ENCODE peak calls at places on chromosomes 11 and 22, in five cellular contexts. J is uterus, K is esophagus squamous epithelium, Y is stomach, F is vagina. X is an unnamed sample.

GRCh38 chr11:2924821-2925675 is 4.2 kb downstream of the PHLDA2 start:
- DNase-seq in J (no peak), K (no peak), Y (no peak), F (no peak), X (no peak)

GRCh38 chr22:20783844-20784723 is 10.2 kb downstream of the SERPIND1 start:
- DNase-seq in J (peak), K (no peak), Y (no peak), F (no peak), X (peak)

GRCh38 chr11:69122642-69123431 is 32.9 kb upstream of the SMIM38 start:
- DNase-seq in J (peak), K (no peak), Y (peak), F (no peak), X (peak)

GRCh38 chr11:87421422-87421821 is 383.7 kb downstream of the TMEM135 start:
- DNase-seq in J (peak), K (no peak), Y (no peak), F (no peak), X (no peak)

GRCh38 chr22:22421392-22421791 is 87.2 kb downstream of the ZNF280B start:
- DNase-seq in J (no peak), K (no peak), Y (no peak), F (no peak), X (no peak)

GRCh38 chr11:61910473-61911123 is 6.8 kb downstream of the RAB3IL1 start:
- DNase-seq in J (peak), K (no peak), Y (no peak), F (no peak), X (no peak)

GRCh38 chr22:36299295-36299694 is 46.4 kb downstream of the APOL1 start:
- DNase-seq in J (no peak), K (no peak), Y (no peak), F (no peak), X (no peak)

GRCh38 chr11:113202431-113202830 is 112.0 kb upstream of the TTC12 start:
- DNase-seq in J (no peak), K (no peak), Y (no peak), F (no peak), X (peak)

GRCh38 chr11:27388869-27389268 is 25.9 kb upstream of the CCDC34 start:
- DNase-seq in J (no peak), K (no peak), Y (no peak), F (no peak), X (no peak)

GRCh38 chr11:79412761-79413160 is 28.1 kb downstream of the TENM4 start:
- DNase-seq in J (no peak), K (no peak), Y (no peak), F (no peak), X (no peak)

GRCh38 chr11:45259607-45260006 is 26.5 kb downstream of the SYT13 start:
- DNase-seq in J (no peak), K (no peak), Y (peak), F (no peak), X (peak)

GRCh38 chr11:57476883-57477506 is 16.7 kb downstream of the RTN4RL2 start:
- DNase-seq in J (no peak), K (no peak), Y (peak), F (no peak), X (no peak)

GRCh38 chr11:17775507-17776212 is 41.1 kb downstream of the KCNC1 start:
- DNase-seq in J (no peak), K (no peak), Y (no peak), F (no peak), X (no peak)

GRCh38 chr11:58813693-58814092 is 30.8 kb downstream of the GLYATL2 start:
- DNase-seq in J (no peak), K (no peak), Y (no peak), F (no peak), X (no peak)

DNA sequence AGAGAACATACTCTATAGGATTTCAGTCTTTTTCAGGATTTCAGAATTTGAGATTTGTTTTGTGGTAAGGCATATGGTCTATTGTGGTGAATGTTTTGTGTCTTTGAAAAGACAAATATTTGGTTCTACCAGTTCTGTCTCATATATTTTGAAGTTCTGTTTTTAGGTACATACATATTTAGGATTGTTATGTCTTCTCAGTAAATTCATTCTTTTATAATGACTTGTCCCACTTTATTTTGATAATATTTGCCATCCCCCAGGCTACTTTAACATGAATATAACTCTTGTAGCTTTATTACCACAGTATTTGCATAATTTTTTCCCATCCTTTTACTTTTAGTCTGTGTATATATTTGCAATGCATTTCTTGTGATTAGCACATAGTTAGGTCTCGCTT is 32.0 kb downstream of the MTMR3 start:
- DNase-seq in J (no peak), K (no peak), Y (no peak), F (no peak), X (no peak)
- TF ChIP-seq POLR2A in J (no peak), K (no peak), Y (no peak), F (no peak), X (no peak)

DNA sequence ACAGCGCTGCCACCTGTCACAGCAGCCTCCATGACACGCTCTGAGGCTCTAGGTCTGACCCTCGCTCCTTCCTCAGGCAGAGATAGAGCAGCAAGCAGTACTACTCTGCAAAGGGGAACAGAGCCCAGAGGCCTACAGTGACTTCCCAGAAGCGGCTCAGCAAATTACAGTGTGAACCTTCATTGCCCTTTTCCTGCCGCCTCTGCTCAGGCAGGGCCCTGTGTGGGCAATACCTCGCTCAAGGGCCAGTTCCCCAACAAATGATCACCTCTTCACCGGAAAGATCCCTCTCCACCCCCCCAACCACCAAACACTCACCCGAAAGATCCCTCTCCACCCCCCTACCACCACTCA is 12.3 kb downstream of the KIAA0930 start:
- DNase-seq in J (no peak), K (no peak), Y (no peak), F (no peak), X (no peak)
- TF ChIP-seq POLR2A in J (no peak), K (no peak), Y (no peak), F (no peak), X (no peak)

DNA sequence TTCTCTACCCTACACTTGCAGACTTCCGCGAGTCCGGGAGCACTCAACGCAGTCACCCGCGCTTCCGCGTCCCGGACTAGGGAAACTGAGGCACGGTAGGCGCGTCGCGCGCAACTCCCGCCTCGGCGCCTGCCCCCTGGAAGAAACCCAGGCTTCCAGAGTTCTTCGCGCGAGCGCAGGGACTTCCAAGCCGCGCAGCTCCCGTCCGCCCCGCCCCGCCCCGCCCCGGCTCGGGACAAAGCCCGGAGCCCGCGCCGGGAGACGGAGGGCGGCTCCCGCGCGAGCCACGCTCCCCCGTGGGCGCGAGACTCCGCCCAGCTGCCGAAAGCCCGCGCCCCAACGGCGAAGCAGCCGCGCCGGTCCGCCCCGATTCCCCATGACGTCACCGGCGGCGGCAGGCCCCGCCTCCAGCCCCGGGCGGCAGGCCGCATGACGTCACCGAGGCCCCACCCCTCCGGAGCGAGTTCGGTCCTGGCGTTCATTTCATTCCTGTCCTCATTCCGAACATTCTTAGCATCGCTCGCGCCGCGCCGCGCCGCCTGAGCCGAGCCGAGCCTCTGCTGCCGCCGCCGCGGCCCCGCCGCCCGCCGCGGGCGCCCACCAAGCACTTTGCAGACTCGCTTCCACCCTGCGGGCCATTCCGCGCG is at the start of gene TEAD1:
- DNase-seq in J (peak), K (no peak), Y (peak), F (peak), X (peak)
- TF ChIP-seq POLR2A in J (peak), K (peak), Y (no peak), F (no peak), X (peak)

GRCh38 chr11:44088871-44089270 is 6.6 kb upstream of the EXT2 start:
- DNase-seq in J (no peak), K (no peak), Y (no peak), F (no peak), X (no peak)
- TF ChIP-seq POLR2A in J (no peak), K (no peak), Y (no peak), F (no peak), X (no peak)

DNA sequence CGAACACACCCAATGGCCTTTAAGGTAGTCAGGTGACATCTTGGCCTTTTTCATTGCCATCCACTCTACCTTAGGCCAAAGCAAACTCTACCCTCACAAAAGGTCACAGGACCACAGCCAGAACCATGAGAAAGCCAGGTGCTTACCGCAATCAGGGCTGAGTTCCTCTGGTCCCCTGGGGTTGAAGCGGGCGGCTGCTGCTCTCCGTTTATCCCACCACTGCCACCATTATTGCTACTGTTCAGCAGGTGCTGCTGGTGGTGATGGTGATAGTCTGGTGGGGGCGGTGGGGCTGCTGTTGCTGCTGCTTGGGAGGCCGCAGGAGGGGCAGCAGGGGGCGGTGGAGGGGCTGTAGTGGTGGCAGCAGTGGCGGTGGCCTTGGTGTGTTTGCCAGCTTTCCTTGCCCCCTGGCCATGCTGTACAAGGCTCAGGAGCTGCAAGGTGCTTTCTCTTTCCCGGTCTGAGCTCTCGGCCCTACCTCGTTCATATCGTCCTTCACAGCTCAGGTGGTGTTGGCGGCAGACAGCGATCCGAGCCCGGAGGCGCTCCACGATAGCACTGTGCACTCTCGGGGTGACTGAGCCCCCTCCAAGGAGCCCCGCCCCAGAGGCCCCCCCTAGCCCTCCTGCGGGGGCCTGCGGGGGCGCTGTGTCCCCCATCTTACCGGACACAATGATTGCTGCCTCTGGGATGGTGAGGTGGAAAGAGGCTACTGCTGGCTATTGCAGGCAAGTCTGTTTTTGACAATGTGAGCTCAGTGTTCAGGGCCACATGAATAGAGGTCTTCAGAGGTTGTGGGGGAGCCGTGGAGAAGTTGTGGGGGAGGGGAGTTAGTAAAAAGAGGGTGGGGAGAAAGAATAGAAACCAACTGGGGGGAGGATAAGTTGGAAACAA is 1.5 kb downstream of the MAML2 start:
- DNase-seq in J (peak), K (no peak), Y (peak), F (peak), X (no peak)
- TF ChIP-seq POLR2A in J (no peak), K (peak), Y (no peak), F (no peak), X (no peak)

GRCh38 chr11:28457481-28458145 is 349.4 kb downstream of the METTL15 start:
- DNase-seq in J (no peak), K (no peak), Y (no peak), F (no peak), X (no peak)
- TF ChIP-seq POLR2A in J (no peak), K (no peak), Y (no peak), F (no peak), X (no peak)